ENCODE peak calls at places on chromosomes 2 and 18, in seven cellular contexts. I is breast epithelium, K is H1, X is GM23338, U is endothelial cell of umbilical vein, B is suprapubic skin, C is sigmoid colon. D is an unnamed sample.

GRCh38 chr2:191066281-191067233 is 52.6 kb upstream of the STAT1 start:
- DNase-seq in I (no peak), C (no peak), B (no peak), X (no peak), K (no peak), U (no peak), D (no peak)

GRCh38 chr2:177710889-177711288 is 318.3 kb downstream of the AGPS start:
- DNase-seq in X (no peak), B (no peak), U (no peak), K (no peak), C (no peak), I (no peak), D (no peak)

GRCh38 chr18:8946046-8946838 is 156.3 kb upstream of the NDUFV2 start:
- DNase-seq in U (no peak), I (no peak), C (no peak), B (no peak), K (no peak), X (no peak), D (no peak)

GRCh38 chr2:19195681-19196080 is 162.7 kb downstream of the OSR1 start:
- DNase-seq in B (no peak), I (no peak), X (no peak), U (no peak), K (no peak), C (no peak), D (no peak)

GRCh38 chr2:240463274-240463865 is 27.9 kb downstream of the GPC1 start:
- DNase-seq in I (peak; percentile 15), C (peak; percentile 59), B (peak; percentile 69), X (no peak), K (no peak), U (no peak), D (no peak)

GRCh38 chr2:121809607-121810006 is 54.2 kb downstream of the TSN start:
- DNase-seq in B (no peak), I (no peak), U (no peak), K (no peak), X (no peak), C (no peak), D (no peak)

GRCh38 chr2:236536727-236537398 is 32.8 kb upstream of the ACKR3 start:
- DNase-seq in I (no peak), X (no peak), B (no peak), U (no peak), K (no peak), C (no peak), D (no peak)

GRCh38 chr2:189252991-189253680 is 73.6 kb upstream of the COL5A2 start:
- DNase-seq in X (no peak), I (no peak), B (no peak), C (no peak), K (no peak), U (peak; percentile 26), D (no peak)

GRCh38 chr2:1548910-1549673 is 135.8 kb downstream of the TPO start:
- DNase-seq in B (no peak), K (no peak), I (no peak), C (no peak), X (no peak), U (no peak), D (no peak)

GRCh38 chr2:128278979-128279378 is 39.7 kb downstream of the HS6ST1 start:
- DNase-seq in X (no peak), K (no peak), C (peak; percentile 24), U (no peak), B (peak; percentile 71), I (no peak), D (no peak)

GRCh38 chr18:65235966-65236634 is 514.7 kb upstream of the CDH7 start:
- DNase-seq in X (no peak), K (no peak), I (no peak), U (no peak), B (no peak), C (no peak), D (no peak)

GRCh38 chr2:95670167-95670566 is 78.4 kb downstream of the TRIM43 start:
- DNase-seq in X (no peak), B (no peak), I (no peak), U (no peak), C (no peak), K (no peak), D (no peak)

GRCh38 chr2:27010139-27010538 is 22.6 kb upstream of the TMEM214 start:
- DNase-seq in C (no peak), X (no peak), U (no peak), K (no peak), B (no peak), I (no peak), D (no peak)

GRCh38 chr18:35711227-35711626 is 129.7 kb downstream of the GALNT1 start:
- DNase-seq in K (no peak), I (no peak), B (no peak), X (no peak), U (peak; percentile 87), C (no peak), D (no peak)

GRCh38 chr18:35716169-35716831 is 134.8 kb downstream of the GALNT1 start:
- DNase-seq in B (no peak), X (no peak), I (no peak), C (no peak), U (peak; percentile 18), K (no peak), D (no peak)

GRCh38 chr18:35715139-35715538 is 133.6 kb downstream of the GALNT1 start:
- DNase-seq in I (no peak), U (no peak), X (no peak), B (no peak), C (no peak), K (no peak), D (no peak)

GRCh38 chr18:35714539-35714938 is 133.0 kb downstream of the GALNT1 start:
- DNase-seq in U (no peak), C (no peak), X (no peak), B (no peak), I (no peak), K (no peak), D (no peak)

DNA sequence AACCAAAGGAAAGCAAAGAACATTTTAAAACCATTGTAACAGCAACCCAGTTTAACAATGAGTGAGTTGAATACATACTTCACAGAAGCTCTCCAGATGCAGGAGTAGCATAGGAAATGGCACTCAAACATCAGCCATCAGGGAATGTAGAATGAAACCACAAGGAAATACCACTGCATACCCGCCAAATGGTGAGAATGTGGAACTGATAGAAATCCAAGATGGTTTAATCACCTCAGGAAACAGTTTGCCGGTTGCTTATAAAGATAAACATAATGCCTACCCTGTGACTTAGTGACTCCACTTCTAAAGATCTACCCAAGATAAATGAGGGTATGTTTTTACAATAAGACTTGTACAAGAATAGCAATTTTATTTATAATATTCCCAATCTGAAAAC is 132.0 kb downstream of the GALNT1 start:
- DNase-seq in U (peak; percentile 92), B (no peak), X (no peak), C (no peak), K (no peak), I (no peak), D (no peak)
- TF ChIP-seq POLR2AphosphoS5 in U (peak; percentile 95), B (no peak), X (no peak), C (no peak), K (no peak), I (no peak), D (no peak)

GRCh38 chr2:15819576-15820282 is 120.6 kb upstream of the MYCN start:
- DNase-seq in K (no peak), I (no peak), X (no peak), B (no peak), U (no peak), C (no peak), D (no peak)

GRCh38 chr2:15818186-15818795 is 122.1 kb upstream of the MYCN start:
- DNase-seq in U (no peak), B (no peak), X (no peak), C (no peak), I (no peak), K (no peak), D (no peak)

GRCh38 chr2:15817748-15818147 is 122.6 kb upstream of the MYCN start:
- DNase-seq in U (no peak), B (no peak), C (no peak), I (no peak), K (no peak), X (no peak), D (no peak)

GRCh38 chr2:15820283-15820591 is 120.1 kb upstream of the MYCN start:
- DNase-seq in I (no peak), K (no peak), C (no peak), X (no peak), U (no peak), B (no peak), D (no peak)

GRCh38 chr2:15818881-15819280 is 121.5 kb upstream of the MYCN start:
- DNase-seq in B (no peak), K (no peak), I (no peak), X (no peak), C (no peak), U (no peak), D (no peak)
- H3K4me1 ChIP-seq in B (no peaks in the 10 kb centered on the region), K (no peaks in the 10 kb centered on the region), I (no peaks in the 10 kb centered on the region), X (no peaks in the 10 kb centered on the region), C (no peaks in the 10 kb centered on the region), U (no peaks in the 10 kb centered on the region), D (no peaks in the 10 kb centered on the region)

GRCh38 chr2:180003566-180003965 is 3.5 kb downstream of the CWC22 start:
- DNase-seq in B (no peak), X (no peak), U (no peak), I (no peak), K (no peak), C (no peak), D (no peak)

GRCh38 chr2:180002198-180002597 is 4.9 kb downstream of the CWC22 start:
- DNase-seq in B (no peak), U (no peak), X (no peak), K (no peak), C (no peak), I (no peak), D (no peak)

GRCh38 chr2:180004731-180005130 is 2.4 kb downstream of the CWC22 start:
- DNase-seq in U (no peak), I (no peak), B (no peak), X (no peak), K (no peak), C (no peak), D (no peak)

GRCh38 chr2:180000434-180000833 is 6.7 kb downstream of the CWC22 start:
- DNase-seq in I (no peak), B (no peak), C (no peak), X (no peak), U (no peak), K (no peak), D (no peak)

GRCh38 chr2:180001726-180002125 is 5.4 kb downstream of the CWC22 start:
- DNase-seq in X (no peak), U (no peak), B (no peak), C (no peak), K (no peak), I (no peak), D (no peak)
- TF ChIP-seq CTCF in X (no peak), U (no peak), B (no peak), C (no peak), K (no peak), I (no peak), D (no peak)

DNA sequence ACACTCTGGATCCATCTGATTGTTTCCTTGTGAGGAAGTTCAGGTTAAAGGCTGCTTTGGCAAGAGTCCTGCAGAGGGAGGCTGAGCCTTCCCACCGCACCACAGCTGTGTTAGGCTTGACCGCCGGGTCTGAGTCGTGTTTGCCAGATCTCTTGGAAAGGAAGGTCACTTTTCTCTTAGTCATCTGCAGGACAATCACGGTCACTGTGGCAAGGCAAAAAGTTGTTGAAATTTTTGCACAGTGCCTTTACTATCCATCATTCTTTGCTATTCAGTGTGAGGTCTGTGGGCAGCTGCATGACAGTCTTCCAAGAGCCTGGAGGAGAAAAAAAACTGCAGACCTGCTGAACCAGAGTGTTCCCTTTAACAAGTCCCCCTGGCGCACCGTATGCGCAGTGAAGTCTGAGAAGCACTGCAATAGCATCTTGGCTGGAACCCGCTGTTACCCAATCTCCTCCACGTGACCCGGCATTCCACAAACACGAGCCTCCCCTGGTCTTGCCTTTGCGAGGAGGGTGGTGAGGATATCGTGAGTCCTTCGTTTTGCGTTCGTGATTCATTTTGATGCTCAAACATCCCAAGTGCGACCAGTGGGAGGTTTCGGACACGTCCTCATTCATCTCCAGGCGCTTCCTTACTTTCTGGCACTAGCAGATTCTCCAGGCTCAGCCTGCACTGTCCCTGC is 23.0 kb downstream of the BIN1 start:
- DNase-seq in C (peak; percentile 96), U (peak; percentile 84), I (peak; percentile 81), K (no peak), X (no peak), B (peak; percentile 89), D (peak; percentile 98)
- TF ChIP-seq POLR2AphosphoS5 in C (peak; percentile 82), U (peak; percentile 56), I (peak; percentile 97), K (no peak), X (no peak), B (peak; percentile 62), D (peak; percentile 88)